ENCODE peak calls at places on chromosomes 1 and 21, in eight cellular contexts. P, A, Z, U, O, E, R and F are unnamed samples.

GRCh38 chr21:45996311-45997204 is 15.0 kb downstream of the COL6A1 start:
- DNase-seq in P (no peak), A (peak), Z (no peak), U (no peak), O (no peak), E (no peak), R (no peak), F (no peak)

GRCh38 chr21:14773777-14774345 is 227.7 kb upstream of the SAMSN1 start:
- DNase-seq in P (no peak), A (no peak), Z (peak), U (peak), O (peak), E (peak), R (peak), F (no peak)

GRCh38 chr1:27436204-27437159 is 44.1 kb downstream of the GPR3 start:
- DNase-seq in P (no peak), A (no peak), Z (no peak), U (peak), O (peak), E (peak), R (no peak), F (peak)

GRCh38 chr1:11174271-11174942 is 14.7 kb upstream of the ANGPTL7 start:
- DNase-seq in P (no peak), A (no peak), Z (no peak), U (no peak), O (peak), E (no peak), R (no peak), F (no peak)

GRCh38 chr1:150233359-150234308 is 2.3 kb downstream of the ANP32E start:
- DNase-seq in P (no peak), A (peak), Z (peak), U (peak), O (peak), E (peak), R (peak), F (no peak)

GRCh38 chr1:57467825-57468224 is 44.0 kb upstream of the DAB1 start:
- DNase-seq in P (no peak), A (no peak), Z (no peak), U (no peak), O (no peak), E (no peak), R (no peak), F (no peak)

GRCh38 chr1:114015075-114015474 is 35.8 kb downstream of the OLFML3 start:
- DNase-seq in P (no peak), A (no peak), Z (no peak), U (peak), O (peak), E (peak), R (no peak), F (no peak)

GRCh38 chr1:204782118-204782700 is 88.5 kb upstream of the NFASC start:
- DNase-seq in P (no peak), A (no peak), Z (no peak), U (no peak), O (peak), E (peak), R (no peak), F (peak)

GRCh38 chr21:42120056-42120903 is 49.2 kb downstream of the UMODL1 start:
- DNase-seq in P (no peak), A (no peak), Z (no peak), U (peak), O (no peak), E (no peak), R (no peak), F (no peak)

GRCh38 chr1:223704921-223705878 is 7.1 kb upstream of the CAPN2 start:
- DNase-seq in P (no peak), A (peak), Z (no peak), U (no peak), O (peak), E (no peak), R (no peak), F (no peak)

GRCh38 chr1:203797948-203798347 is 2.5 kb downstream of the ZBED6 start:
- DNase-seq in P (no peak), A (no peak), Z (no peak), U (peak), O (peak), E (peak), R (no peak), F (no peak)

GRCh38 chr1:18091660-18092446 is 15.7 kb upstream of the IGSF21 start:
- DNase-seq in P (no peak), A (no peak), Z (no peak), U (no peak), O (peak), E (peak), R (no peak), F (peak)

GRCh38 chr1:229756666-229757065 is 130.6 kb downstream of the URB2 start:
- DNase-seq in P (no peak), A (no peak), Z (no peak), U (peak), O (peak), E (peak), R (no peak), F (peak)

GRCh38 chr1:17119076-17119743 is at the start of gene PADI2:
- DNase-seq in P (peak), A (peak), Z (peak), U (peak), O (peak), E (peak), R (peak), F (no peak)

GRCh38 chr21:39654951-39655350 is 42.2 kb downstream of the B3GALT5 start:
- DNase-seq in P (no peak), A (no peak), Z (no peak), U (no peak), O (no peak), E (no peak), R (no peak), F (no peak)

GRCh38 chr1:68104155-68104554 is 53.7 kb upstream of the DIRAS3 start:
- DNase-seq in P (no peak), A (no peak), Z (no peak), U (no peak), O (peak), E (peak), R (no peak), F (no peak)

GRCh38 chr1:23527366-23527765 is 3.7 kb downstream of the E2F2 start:
- DNase-seq in P (no peak), A (no peak), Z (no peak), U (no peak), O (no peak), E (no peak), R (no peak), F (no peak)

GRCh38 chr1:205279986-205280385 is 41.6 kb downstream of the NUAK2 start:
- DNase-seq in P (no peak), A (no peak), Z (no peak), U (peak), O (no peak), E (no peak), R (no peak), F (no peak)

GRCh38 chr1:117150316-117150715 is 28.8 kb upstream of the TRIM45 start:
- DNase-seq in P (no peak), A (no peak), Z (no peak), U (no peak), O (no peak), E (peak), R (no peak), F (no peak)

GRCh38 chr1:206506405-206506802 is 927 bp upstream of the RASSF5 start:
- DNase-seq in P (no peak), A (no peak), Z (no peak), U (no peak), O (no peak), E (no peak), R (no peak), F (no peak)

GRCh38 chr1:17250601-17251000 is 1.7 kb downstream of the PADI3 start:
- DNase-seq in P (no peak), A (no peak), Z (no peak), U (peak), O (peak), E (peak), R (no peak), F (no peak)

GRCh38 chr1:171115280-171115897 is 24.7 kb downstream of the FMO3 start:
- DNase-seq in P (no peak), A (no peak), Z (no peak), U (no peak), O (no peak), E (no peak), R (no peak), F (no peak)

GRCh38 chr1:160205974-160206369 is 788 bp downstream of the PEA15 start:
- DNase-seq in P (no peak), A (peak), Z (peak), U (peak), O (peak), E (peak), R (peak), F (peak)

GRCh38 chr21:16579538-16579937 is 849.8 kb downstream of the USP25 start:
- DNase-seq in P (no peak), A (no peak), Z (no peak), U (peak), O (no peak), E (no peak), R (no peak), F (no peak)

GRCh38 chr21:29075706-29076447 is 2.4 kb upstream of the CCT8 start:
- DNase-seq in P (no peak), A (no peak), Z (no peak), U (peak), O (peak), E (peak), R (no peak), F (no peak)

GRCh38 chr1:183652107-183652506 is 1.0 kb downstream of the APOBEC4 start:
- DNase-seq in P (no peak), A (no peak), Z (no peak), U (no peak), O (no peak), E (no peak), R (no peak), F (no peak)

GRCh38 chr1:45326627-45327591 is at the start of gene HPDL:
- DNase-seq in P (no peak), A (peak), Z (peak), U (peak), O (peak), E (peak), R (peak), F (no peak)

GRCh38 chr1:222048030-222048632 is 306.2 kb upstream of the DUSP10 start:
- DNase-seq in P (no peak), A (no peak), Z (no peak), U (peak), O (peak), E (peak), R (no peak), F (no peak)

GRCh38 chr1:174136714-174137113 is 22.6 kb upstream of the RABGAP1L start:
- DNase-seq in P (no peak), A (no peak), Z (no peak), U (no peak), O (no peak), E (no peak), R (no peak), F (no peak)

GRCh38 chr1:208148380-208148779 is 95.8 kb downstream of the PLXNA2 start:
- DNase-seq in P (no peak), A (no peak), Z (no peak), U (no peak), O (no peak), E (no peak), R (no peak), F (no peak)

GRCh38 chr1:234737915-234738314 is 127.9 kb upstream of the IRF2BP2 start:
- DNase-seq in P (no peak), A (no peak), Z (no peak), U (no peak), O (no peak), E (no peak), R (no peak), F (no peak)

GRCh38 chr1:162191396-162192322 is 122.2 kb downstream of the NOS1AP start:
- DNase-seq in P (no peak), A (no peak), Z (no peak), U (peak), O (no peak), E (no peak), R (no peak), F (no peak)